ENCODE peak calls at places on chromosomes 5 and 9, in four cellular contexts. One of them, this sample, is unnamed.

GRCh38 chr5:101678494-101679193 is 617.4 kb downstream of the SLCO4C1 start:
- DNase-seq in GM12878: peak
- DNase-seq in OCI-M1: peak
- DNase-seq in smooth muscle cell of the brain vasculature: peak
- DNase-seq in this sample: peak

GRCh38 chr5:28156981-28157380 is 1118.6 kb upstream of the CDH9 start:
- DNase-seq in GM12878: no peak
- DNase-seq in OCI-M1: no peak
- DNase-seq in smooth muscle cell of the brain vasculature: no peak
- DNase-seq in this sample: no peak

GRCh38 chr5:172843825-172844576 is 9.9 kb downstream of the ERGIC1 start:
- DNase-seq in GM12878: no peak
- DNase-seq in OCI-M1: no peak
- DNase-seq in smooth muscle cell of the brain vasculature: no peak
- DNase-seq in this sample: no peak

GRCh38 chr5:137609122-137609521 is 110.0 kb upstream of the SPOCK1 start:
- DNase-seq in GM12878: no peak
- DNase-seq in OCI-M1: no peak
- DNase-seq in smooth muscle cell of the brain vasculature: no peak
- DNase-seq in this sample: no peak

GRCh38 chr5:53714324-53715010 is 154.0 kb downstream of the NDUFS4 start:
- DNase-seq in GM12878: no peak
- DNase-seq in OCI-M1: no peak
- DNase-seq in smooth muscle cell of the brain vasculature: no peak
- DNase-seq in this sample: no peak

GRCh38 chr5:109611505-109611904 is 78.2 kb upstream of the MAN2A1 start:
- DNase-seq in GM12878: no peak
- DNase-seq in OCI-M1: no peak
- DNase-seq in smooth muscle cell of the brain vasculature: no peak
- DNase-seq in this sample: no peak

GRCh38 chr9:134568116-134568515 is 73.5 kb upstream of the COL5A1 start:
- DNase-seq in GM12878: no peak
- DNase-seq in OCI-M1: no peak
- DNase-seq in smooth muscle cell of the brain vasculature: no peak
- DNase-seq in this sample: no peak

GRCh38 chr9:93286252-93287188 is 102.6 kb downstream of the WNK2 start:
- DNase-seq in GM12878: no peak
- DNase-seq in OCI-M1: no peak
- DNase-seq in smooth muscle cell of the brain vasculature: no peak
- DNase-seq in this sample: no peak

GRCh38 chr9:70389642-70390266 is 24.7 kb downstream of the KLF9 start:
- DNase-seq in GM12878: no peak
- DNase-seq in OCI-M1: no peak
- DNase-seq in smooth muscle cell of the brain vasculature: no peak
- DNase-seq in this sample: no peak

GRCh38 chr5:154520861-154521453 is 42.9 kb upstream of the HAND1 start:
- DNase-seq in GM12878: no peak
- DNase-seq in OCI-M1: peak
- DNase-seq in smooth muscle cell of the brain vasculature: no peak
- DNase-seq in this sample: peak

GRCh38 chr5:147935032-147935431 is 28.7 kb upstream of the C5orf46 start:
- DNase-seq in GM12878: no peak
- DNase-seq in OCI-M1: peak
- DNase-seq in smooth muscle cell of the brain vasculature: peak
- DNase-seq in this sample: peak

GRCh38 chr5:123371575-123372179 is 51.5 kb downstream of the CEP120 start:
- DNase-seq in GM12878: no peak
- DNase-seq in OCI-M1: no peak
- DNase-seq in smooth muscle cell of the brain vasculature: no peak
- DNase-seq in this sample: peak

GRCh38 chr9:130167927-130168326 is 4.3 kb upstream of the NCS1 start:
- DNase-seq in GM12878: no peak
- DNase-seq in OCI-M1: no peak
- DNase-seq in smooth muscle cell of the brain vasculature: no peak
- DNase-seq in this sample: no peak

GRCh38 chr5:176895350-176895749 is 3.8 kb downstream of the HK3 start:
- DNase-seq in GM12878: no peak
- DNase-seq in OCI-M1: no peak
- DNase-seq in smooth muscle cell of the brain vasculature: no peak
- DNase-seq in this sample: no peak

GRCh38 chr5:172403191-172403794 is 51.0 kb downstream of the SH3PXD2B start:
- DNase-seq in GM12878: no peak
- DNase-seq in OCI-M1: no peak
- DNase-seq in smooth muscle cell of the brain vasculature: no peak
- DNase-seq in this sample: no peak

GRCh38 chr5:153744751-153745150 is 254.3 kb downstream of the GRIA1 start:
- DNase-seq in GM12878: no peak
- DNase-seq in OCI-M1: no peak
- DNase-seq in smooth muscle cell of the brain vasculature: no peak
- DNase-seq in this sample: peak

GRCh38 chr5:180636016-180636402 is 13.4 kb downstream of the FLT4 start:
- DNase-seq in GM12878: no peak
- DNase-seq in OCI-M1: no peak
- DNase-seq in smooth muscle cell of the brain vasculature: no peak
- DNase-seq in this sample: no peak

GRCh38 chr5:36373527-36374086 is 71.9 kb upstream of the RANBP3L start:
- DNase-seq in GM12878: no peak
- DNase-seq in OCI-M1: peak
- DNase-seq in smooth muscle cell of the brain vasculature: no peak
- DNase-seq in this sample: peak

GRCh38 chr5:151745071-151745705 is 13.2 kb downstream of the ATOX1 start:
- DNase-seq in GM12878: peak
- DNase-seq in OCI-M1: no peak
- DNase-seq in smooth muscle cell of the brain vasculature: peak
- DNase-seq in this sample: no peak

GRCh38 chr5:151224372-151224771 is 480 bp upstream of the CCDC69 start:
- DNase-seq in GM12878: no peak
- DNase-seq in OCI-M1: peak
- DNase-seq in smooth muscle cell of the brain vasculature: no peak
- DNase-seq in this sample: peak

GRCh38 chr5:132677191-132677590 is 3.4 kb downstream of the IL4 start:
- DNase-seq in GM12878: no peak
- DNase-seq in OCI-M1: peak
- DNase-seq in smooth muscle cell of the brain vasculature: peak
- DNase-seq in this sample: no peak

GRCh38 chr5:31733365-31733764 is 94.4 kb downstream of the PDZD2 start:
- DNase-seq in GM12878: no peak
- DNase-seq in OCI-M1: no peak
- DNase-seq in smooth muscle cell of the brain vasculature: no peak
- DNase-seq in this sample: no peak

GRCh38 chr5:103255666-103256065 is 2.9 kb upstream of the MACIR start:
- DNase-seq in GM12878: no peak
- DNase-seq in OCI-M1: no peak
- DNase-seq in smooth muscle cell of the brain vasculature: no peak
- DNase-seq in this sample: no peak

GRCh38 chr5:95543017-95543705 is 11.6 kb downstream of the SKIC3 start:
- DNase-seq in GM12878: peak
- DNase-seq in OCI-M1: peak
- DNase-seq in smooth muscle cell of the brain vasculature: no peak
- DNase-seq in this sample: peak

GRCh38 chr9:98658965-98659364 is 49.8 kb downstream of the GABBR2 start:
- DNase-seq in GM12878: no peak
- DNase-seq in OCI-M1: no peak
- DNase-seq in smooth muscle cell of the brain vasculature: no peak
- DNase-seq in this sample: no peak

GRCh38 chr5:153965102-153965645 is 73.5 kb downstream of the FAM114A2 start:
- DNase-seq in GM12878: peak
- DNase-seq in OCI-M1: peak
- DNase-seq in smooth muscle cell of the brain vasculature: peak
- DNase-seq in this sample: peak

GRCh38 chr5:148926207-148926606 is 99.8 kb downstream of the ADRB2 start:
- DNase-seq in GM12878: no peak
- DNase-seq in OCI-M1: no peak
- DNase-seq in smooth muscle cell of the brain vasculature: no peak
- DNase-seq in this sample: no peak

GRCh38 chr5:119393746-119394145 is 37.9 kb downstream of the TNFAIP8 start:
- DNase-seq in GM12878: no peak
- DNase-seq in OCI-M1: no peak
- DNase-seq in smooth muscle cell of the brain vasculature: no peak
- DNase-seq in this sample: no peak

GRCh38 chr9:134162926-134163373 is 1.4 kb downstream of the RNU6ATAC start:
- DNase-seq in GM12878: no peak
- DNase-seq in OCI-M1: no peak
- DNase-seq in smooth muscle cell of the brain vasculature: no peak
- DNase-seq in this sample: no peak

GRCh38 chr5:149631506-149631905 is 50.2 kb downstream of the ARHGEF37 start:
- DNase-seq in GM12878: no peak
- DNase-seq in OCI-M1: no peak
- DNase-seq in smooth muscle cell of the brain vasculature: no peak
- DNase-seq in this sample: no peak

GRCh38 chr5:12175914-12176585 is 271.8 kb upstream of the CTNND2 start:
- DNase-seq in GM12878: no peak
- DNase-seq in OCI-M1: no peak
- DNase-seq in smooth muscle cell of the brain vasculature: no peak
- DNase-seq in this sample: no peak

This sample was measured in KBM-7.